ENCODE peak calls at places on chromosomes 1 and 21, in five cellular contexts. E is uterus; H is A172; Z is left ventricle myocardium superior; J is stimulated activated CD4-positive, alpha-beta T cell treated with anti-CD3 and anti-CD28 coated beads, Interleukin-12 subunit alpha, Interleukin-12 subunit beta, amount 100 ng/mL, for 4 hours. W is an unnamed sample.

GRCh38 chr1:36920371-36920770 is 113.9 kb downstream of the GRIK3 start:
- DNase-seq in E (no peak), H (no peak), Z (no peak), J (no peak), W (no peak)

GRCh38 chr1:43367026-43367903 is 546 bp downstream of the ELOVL1 start:
- DNase-seq in E (peak; percentile 30), H (peak; percentile 69), Z (peak; percentile 53), J (peak; percentile 29), W (peak; percentile 30)

GRCh38 chr1:43241352-43241953 is 28.3 kb upstream of the TMEM125 start:
- DNase-seq in E (no peak), H (peak; percentile 72), Z (no peak), J (no peak), W (no peak)

GRCh38 chr1:225448146-225448805 is 20.4 kb upstream of the LBR start:
- DNase-seq in E (peak; percentile 17), H (no peak), Z (no peak), J (no peak), W (no peak)

GRCh38 chr1:118984086-118984989 is 3.8 kb downstream of the TBX15 start:
- DNase-seq in E (no peak), H (no peak), Z (peak; percentile 47), J (no peak), W (peak; percentile 72)

GRCh38 chr21:44255519-44255981 is 6.1 kb downstream of the DNMT3L start:
- DNase-seq in E (no peak), H (peak; percentile 41), Z (no peak), J (no peak), W (no peak)

GRCh38 chr21:42695324-42696025 is 42.1 kb downstream of the PDE9A start:
- DNase-seq in E (no peak), H (peak; percentile 55), Z (no peak), J (no peak), W (no peak)

GRCh38 chr1:224357626-224358124 is 996 bp downstream of the CNIH4 start:
- DNase-seq in E (no peak), H (no peak), Z (no peak), J (no peak), W (no peak)

GRCh38 chr21:43851593-43851992 is 13.4 kb upstream of the AGPAT3 start:
- DNase-seq in E (no peak), H (no peak), Z (no peak), J (no peak), W (no peak)

GRCh38 chr1:67847466-67847865 is 14.2 kb upstream of the GNG12 start:
- DNase-seq in E (no peak), H (no peak), Z (no peak), J (no peak), W (no peak)

GRCh38 chr1:232793944-232794343 is 11.3 kb upstream of the MAP10 start:
- DNase-seq in E (no peak), H (peak; percentile 78), Z (no peak), J (no peak), W (no peak)

GRCh38 chr1:101101362-101101761 is 75.8 kb upstream of the DPH5 start:
- DNase-seq in E (no peak), H (no peak), Z (no peak), J (no peak), W (no peak)

GRCh38 chr1:71621785-71622184 is 541.0 kb upstream of the ZRANB2 start:
- DNase-seq in E (no peak), H (peak; percentile 57), Z (no peak), J (no peak), W (no peak)

GRCh38 chr1:40096977-40097782 is at the start of gene PPT1:
- DNase-seq in E (peak; percentile 75), H (peak; percentile 51), Z (peak; percentile 89), J (peak; percentile 69), W (peak; percentile 89)

GRCh38 chr1:246510147-246511030 is 3.3 kb upstream of the SMYD3 start:
- DNase-seq in E (no peak), H (no peak), Z (no peak), J (no peak), W (no peak)

GRCh38 chr1:32701951-32702598 is 495 bp downstream of the SYNC start:
- DNase-seq in E (peak; percentile 44), H (no peak), Z (peak; percentile 56), J (no peak), W (peak; percentile 73)

GRCh38 chr1:235015291-235015990 is 113.2 kb downstream of the TOMM20 start:
- DNase-seq in E (no peak), H (no peak), Z (no peak), J (no peak), W (no peak)

GRCh38 chr1:92973203-92973907 is 12.1 kb upstream of the DIPK1A start:
- DNase-seq in E (no peak), H (no peak), Z (no peak), J (no peak), W (no peak)

GRCh38 chr1:154237435-154237834 is 16.7 kb downstream of the UBAP2L start:
- DNase-seq in E (no peak), H (no peak), Z (no peak), J (no peak), W (no peak)

GRCh38 chr21:31119199-31119598 is 80.9 kb upstream of the KRTAP19-8 start:
- DNase-seq in E (no peak), H (no peak), Z (no peak), J (no peak), W (no peak)

GRCh38 chr1:7941437-7941793 is 776 bp upstream of the TNFRSF9 start:
- DNase-seq in E (no peak), H (peak; percentile 46), Z (no peak), J (no peak), W (no peak)

GRCh38 chr1:109777436-109777835 is 13.7 kb upstream of the EPS8L3 start:
- DNase-seq in E (no peak), H (no peak), Z (peak; percentile 21), J (no peak), W (no peak)